ENCODE peak calls at places on chromosomes 5 and 9, in eight cellular contexts. T is astrocyte of the cerebellum; K is fibroblast of villous mesenchyme; Q is mammary epithelial cell; P is aorta; D is PC-3; I is DND-41; C is CD4-positive, CD25-positive, alpha-beta regulatory T cell. S is an unnamed sample.

GRCh38 chr9:91930475-91930874 is 19.6 kb downstream of the ROR2 start:
- DNase-seq in P (no peak), T (no peak), I (no peak), D (no peak), Q (peak), C (no peak), K (no peak), S (no peak)

GRCh38 chr9:89928106-89928505 is 323.3 kb downstream of the GADD45G start:
- DNase-seq in C (no peak), I (no peak), K (no peak), Q (no peak), T (no peak), D (no peak), P (no peak), S (no peak)

GRCh38 chr9:107221321-107221720 is 61.8 kb upstream of the RAD23B start:
- DNase-seq in D (no peak), P (no peak), T (no peak), I (no peak), K (no peak), Q (no peak), C (no peak), S (no peak)

GRCh38 chr5:55227738-55228430 is 769 bp upstream of the MCIDAS start:
- DNase-seq in D (no peak), C (no peak), T (no peak), P (no peak), K (no peak), I (no peak), Q (no peak), S (no peak)

GRCh38 chr5:180988011-180988410 is 635 bp upstream of the BTNL3 start:
- DNase-seq in D (no peak), P (no peak), Q (no peak), I (no peak), C (no peak), K (no peak), T (no peak), S (no peak)

GRCh38 chr5:132850066-132850465 is 16.2 kb downstream of the GDF9 start:
- DNase-seq in D (no peak), P (no peak), Q (no peak), I (no peak), K (no peak), C (no peak), T (no peak), S (no peak)

GRCh38 chr9:126986506-126986951 is 71.9 kb downstream of the RALGPS1 start:
- DNase-seq in D (peak), K (no peak), P (no peak), T (no peak), I (no peak), Q (peak), C (no peak), S (peak)

GRCh38 chr5:168468836-168469235 is 17.4 kb upstream of the RARS1 start:
- DNase-seq in T (peak), D (no peak), I (no peak), Q (no peak), K (peak), P (no peak), C (no peak), S (no peak)

GRCh38 chr5:154446183-154447073 is 631 bp downstream of the SAP30L start:
- DNase-seq in T (peak), D (peak), K (peak), C (peak), I (peak), P (peak), Q (peak), S (peak)

GRCh38 chr9:121085661-121086060 is 10.9 kb downstream of the CNTRL start:
- DNase-seq in I (no peak), D (no peak), P (no peak), T (no peak), K (no peak), C (no peak), Q (peak), S (no peak)

GRCh38 chr9:85451680-85452079 is 290.1 kb downstream of the AGTPBP1 start:
- DNase-seq in I (no peak), C (no peak), Q (no peak), D (no peak), P (no peak), T (no peak), K (no peak), S (no peak)

GRCh38 chr5:124858612-124859011 is 112.2 kb upstream of the ZNF608 start:
- DNase-seq in I (no peak), D (no peak), P (no peak), K (no peak), T (no peak), Q (no peak), C (no peak), S (no peak)

GRCh38 chr5:98570010-98570409 is 203.5 kb upstream of the RGMB start:
- DNase-seq in Q (peak), I (no peak), K (peak), T (peak), C (no peak), P (no peak), D (peak), S (no peak)

DNA sequence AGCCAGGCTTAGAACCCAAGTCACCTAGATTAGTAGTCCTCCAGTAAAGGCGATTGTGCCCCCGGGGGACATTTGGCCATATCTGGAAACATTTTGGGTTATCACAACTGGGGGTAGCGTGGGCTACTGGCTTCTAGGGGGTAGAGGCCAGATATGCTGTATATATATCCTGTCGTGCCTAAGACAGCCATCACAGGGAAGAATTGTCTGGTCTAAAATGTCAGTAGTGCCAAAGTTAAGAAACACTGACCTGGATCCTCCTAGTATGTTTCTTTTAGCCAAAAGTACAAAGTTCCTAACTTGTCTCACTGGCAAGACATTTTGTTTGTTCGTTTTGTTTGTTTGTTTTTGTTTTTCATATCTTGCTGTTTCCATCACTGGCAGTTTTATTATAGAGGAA is 13.8 kb downstream of the RABEPK start:
- DNase-seq in C (no peak), D (no peak), K (peak), I (no peak), P (no peak), T (no peak), Q (no peak), S (no peak)
- H3K4me3 ChIP-seq in C (no peak), D (no peak), K (no peak), I (no peak), P (no peak), T (no peak), Q (no peak), S (no peak)

GRCh38 chr9:14275331-14275730 is 38.6 kb downstream of the NFIB start:
- DNase-seq in Q (no peak), I (no peak), K (no peak), P (no peak), T (no peak), D (no peak), C (no peak), S (no peak)

GRCh38 chr9:14269911-14270310 is 44.0 kb downstream of the NFIB start:
- DNase-seq in P (no peak), K (no peak), Q (no peak), T (no peak), D (no peak), C (no peak), I (no peak), S (no peak)

GRCh38 chr9:14271078-14271673 is 42.8 kb downstream of the NFIB start:
- DNase-seq in D (peak), T (no peak), I (no peak), K (peak), Q (peak), C (no peak), P (peak), S (no peak)

GRCh38 chr9:14270358-14271077 is 43.4 kb downstream of the NFIB start:
- DNase-seq in C (no peak), D (no peak), I (no peak), P (no peak), T (no peak), Q (no peak), K (peak), S (no peak)

DNA sequence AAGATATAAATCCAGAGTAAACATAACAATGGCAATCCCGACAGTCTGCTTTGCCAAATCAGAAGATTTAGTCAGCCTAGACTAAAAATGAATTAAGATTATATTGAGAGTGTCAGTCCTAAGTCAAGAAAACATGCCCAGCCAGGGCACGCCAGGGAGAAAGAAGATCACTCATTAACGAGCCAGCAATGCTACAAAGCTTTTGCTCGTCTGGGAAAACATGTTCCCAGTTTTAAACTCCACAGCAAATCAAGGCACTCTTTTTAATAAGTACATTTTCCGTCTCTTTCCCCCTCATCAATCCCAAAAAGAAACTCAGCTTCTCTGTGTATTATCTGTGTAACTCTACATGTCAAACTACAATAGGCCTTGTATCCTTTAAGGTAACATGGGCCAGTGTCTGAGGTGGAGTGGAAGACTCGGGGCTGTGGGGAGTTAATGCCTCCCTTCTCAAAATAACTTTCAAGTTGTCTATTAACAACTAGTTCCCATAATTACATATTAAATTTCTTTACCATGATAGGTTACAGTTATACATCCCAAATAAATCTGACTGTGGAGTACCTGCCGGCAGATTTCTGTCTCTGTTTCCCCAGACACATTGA is 40.9 kb downstream of the NFIB start:
- DNase-seq in I (no peak), T (no peak), Q (no peak), C (no peak), P (no peak), D (no peak), K (no peak), S (no peak)
- H3K4me3 ChIP-seq in I (no peak), T (no peak), Q (no peak), C (no peak), P (peak), D (no peak), K (no peak), S (no peak)

GRCh38 chr5:170591055-170591454 is 87.2 kb downstream of the KCNIP1 start:
- DNase-seq in T (no peak), I (no peak), K (no peak), P (no peak), C (no peak), Q (no peak), D (peak), S (no peak)
- H3K4me3 ChIP-seq in T (no peak), I (no peak), K (no peak), P (no peak), C (no peak), Q (no peak), D (no peak), S (no peak)

GRCh38 chr5:179819296-179820126 is 1.2 kb upstream of the SQSTM1 start:
- DNase-seq in Q (peak), T (no peak), P (peak), C (peak), I (no peak), K (peak), D (peak), S (peak)

GRCh38 chr5:179816401-179817070 is 4.2 kb upstream of the SQSTM1 start:
- DNase-seq in Q (no peak), P (peak), I (no peak), C (no peak), D (no peak), K (no peak), T (no peak), S (no peak)

GRCh38 chr5:179815491-179816249 is 5.0 kb upstream of the SQSTM1 start:
- DNase-seq in T (no peak), K (no peak), P (no peak), D (no peak), Q (no peak), I (no peak), C (no peak), S (no peak)

GRCh38 chr5:179818746-179819295 is 1.9 kb upstream of the SQSTM1 start:
- DNase-seq in D (peak), Q (peak), C (peak), K (peak), I (no peak), T (peak), P (peak), S (peak)

GRCh38 chr5:179817071-179817840 is 3.4 kb upstream of the SQSTM1 start:
- DNase-seq in I (no peak), K (no peak), P (peak), C (no peak), Q (no peak), D (no peak), T (no peak), S (no peak)
- H3K4me3 ChIP-seq in I (no peak), K (peak), P (no peak), C (no peak), Q (no peak), D (no peak), T (peak), S (no peak)

DNA sequence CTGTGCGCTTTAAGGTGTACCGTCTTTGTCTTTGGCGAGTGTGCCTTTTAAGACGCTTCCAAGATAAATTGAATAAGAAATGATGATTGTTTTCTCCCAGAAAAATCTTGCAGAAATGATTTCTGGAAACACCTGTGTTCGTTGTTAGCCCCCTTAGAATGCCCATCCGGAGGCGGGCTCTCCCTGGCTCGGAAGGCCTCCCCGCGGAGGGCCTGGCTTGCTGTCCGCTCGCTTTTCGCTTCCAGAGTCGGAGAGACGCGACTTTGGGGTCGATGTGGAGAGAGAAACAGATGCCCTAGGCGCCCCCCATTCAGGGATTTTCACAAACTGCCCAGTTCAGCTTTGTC is 23.9 kb downstream of the LECT2 start:
- DNase-seq in P (no peak), I (no peak), Q (no peak), D (no peak), K (no peak), T (no peak), C (no peak), S (no peak)
- H3K4me3 ChIP-seq in P (no peak), I (no peak), Q (no peak), D (no peak), K (no peak), T (peak), C (no peak), S (no peak)

DNA sequence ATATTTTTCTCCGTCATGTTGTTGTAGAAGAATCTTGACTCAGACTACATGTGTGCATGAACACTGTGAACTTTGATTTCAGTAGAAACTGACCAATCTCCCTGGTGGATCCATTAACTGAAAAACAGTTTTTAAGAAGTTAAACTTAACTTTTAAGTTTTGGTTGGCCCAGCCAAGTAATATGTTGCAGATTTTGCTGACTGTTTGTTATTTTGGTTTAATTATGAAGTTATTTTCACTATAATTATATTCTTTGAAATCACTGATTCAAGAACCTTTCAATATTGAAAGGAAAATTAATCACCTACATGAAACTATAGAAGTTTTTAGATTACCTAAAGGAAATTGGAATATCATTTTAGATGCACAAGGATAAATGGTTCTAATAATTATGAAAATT is 373.6 kb upstream of the COX7C start:
- DNase-seq in T (no peak), P (no peak), Q (no peak), I (no peak), C (no peak), K (no peak), D (no peak), S (no peak)
- H3K4me3 ChIP-seq in T (no peak), P (no peak), Q (no peak), I (no peak), C (no peak), K (no peak), D (no peak), S (no peak)

DNA sequence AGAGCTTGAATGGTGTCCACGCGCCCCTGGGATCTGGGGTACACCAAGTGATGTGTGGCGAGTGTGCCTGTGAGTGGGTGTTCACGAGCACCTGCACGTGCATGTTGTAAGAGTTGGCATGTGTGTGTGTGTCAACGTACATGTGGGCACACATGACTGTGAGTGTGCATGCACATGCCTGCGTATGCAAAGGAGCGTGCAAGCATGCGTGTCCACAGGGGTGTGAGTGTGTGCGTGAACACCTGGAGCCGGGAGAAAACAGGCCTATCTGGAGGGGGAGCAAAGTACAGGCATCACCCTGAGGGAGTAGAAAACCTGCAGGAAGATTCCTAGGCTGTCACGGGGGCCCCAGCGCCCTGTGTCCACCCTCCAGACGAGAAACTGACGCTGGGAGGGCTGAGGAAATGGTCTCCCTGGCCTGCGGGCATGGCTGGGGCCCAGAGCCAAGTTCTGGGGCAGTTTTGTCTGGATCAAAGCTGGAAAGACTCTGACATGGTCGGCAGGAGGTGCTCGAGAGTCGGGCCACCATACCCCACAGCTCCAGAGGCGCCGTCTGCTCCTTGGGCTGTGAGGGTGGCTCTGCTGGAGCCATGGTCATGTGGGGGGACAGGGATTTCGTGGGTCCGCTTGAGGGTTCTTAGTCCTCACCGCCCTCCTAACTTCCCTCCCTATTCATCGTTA is 31.8 kb downstream of the PTGES start:
- DNase-seq in Q (no peak), T (no peak), C (no peak), D (peak), I (no peak), P (no peak), K (no peak), S (no peak)
- H3K4me3 ChIP-seq in Q (no peak), T (no peak), C (no peak), D (no peak), I (no peak), P (no peak), K (no peak), S (no peak)